ENCODE peak calls at places on chromosome X, in four cellular contexts. L, D, Q and R are unnamed samples.

GRCh38 chrX:47634871-47635575 is 5.3 kb upstream of the CFP start:
- DNase-seq in L (no peak), D (no peak), Q (no peak), R (no peak)

GRCh38 chrX:1554469-1555210 is 17.7 kb upstream of the P2RY8 start:
- DNase-seq in L (no peak), D (no peak), Q (no peak), R (no peak)

GRCh38 chrX:10576777-10577444 is 43.5 kb downstream of the MID1 start:
- DNase-seq in L (no peak), D (no peak), Q (no peak), R (no peak)

GRCh38 chrX:20066968-20067708 is 49.6 kb downstream of the MAP7D2 start:
- DNase-seq in L (no peak), D (no peak), Q (peak), R (peak)

GRCh38 chrX:15619053-15619772 is 18.5 kb upstream of the ACE2 start:
- DNase-seq in L (no peak), D (no peak), Q (no peak), R (no peak)

GRCh38 chrX:39497717-39498265 is 600.0 kb downstream of the BCOR start:
- DNase-seq in L (no peak), D (no peak), Q (no peak), R (no peak)

GRCh38 chrX:2495595-2495994 is 5.2 kb downstream of the DHRSX start:
- DNase-seq in L (no peak), D (no peak), Q (no peak), R (no peak)

GRCh38 chrX:149010899-149011224 is 494.2 kb downstream of the IDS start:
- DNase-seq in L (no peak), D (no peak), Q (no peak), R (no peak)

GRCh38 chrX:73239242-73239641 is 24.6 kb upstream of the NAP1L2 start:
- DNase-seq in L (no peak), D (peak), Q (no peak), R (no peak)

GRCh38 chrX:111041018-111041462 is 55.0 kb upstream of the PAK3 start:
- DNase-seq in L (no peak), D (no peak), Q (peak), R (no peak)

GRCh38 chrX:31092476-31092875 is 20.6 kb upstream of the FTHL17 start:
- DNase-seq in L (no peak), D (no peak), Q (no peak), R (no peak)
- TF ChIP-seq TCF7 in L (no peak), D (no peak), Q (no peak), R (no peak)

GRCh38 chrX:154751669-154752271 is 893 bp upstream of the GAB3 start:
- DNase-seq in L (no peak), D (no peak), Q (no peak), R (peak)

GRCh38 chrX:154750301-154751120 is at the start of gene GAB3:
- DNase-seq in L (no peak), D (peak), Q (no peak), R (peak)

GRCh38 chrX:154749856-154750255 is 1.0 kb downstream of the GAB3 start:
- DNase-seq in L (no peak), D (no peak), Q (no peak), R (no peak)

GRCh38 chrX:154751121-154751668 is 318 bp upstream of the GAB3 start:
- DNase-seq in L (no peak), D (no peak), Q (no peak), R (peak)

DNA sequence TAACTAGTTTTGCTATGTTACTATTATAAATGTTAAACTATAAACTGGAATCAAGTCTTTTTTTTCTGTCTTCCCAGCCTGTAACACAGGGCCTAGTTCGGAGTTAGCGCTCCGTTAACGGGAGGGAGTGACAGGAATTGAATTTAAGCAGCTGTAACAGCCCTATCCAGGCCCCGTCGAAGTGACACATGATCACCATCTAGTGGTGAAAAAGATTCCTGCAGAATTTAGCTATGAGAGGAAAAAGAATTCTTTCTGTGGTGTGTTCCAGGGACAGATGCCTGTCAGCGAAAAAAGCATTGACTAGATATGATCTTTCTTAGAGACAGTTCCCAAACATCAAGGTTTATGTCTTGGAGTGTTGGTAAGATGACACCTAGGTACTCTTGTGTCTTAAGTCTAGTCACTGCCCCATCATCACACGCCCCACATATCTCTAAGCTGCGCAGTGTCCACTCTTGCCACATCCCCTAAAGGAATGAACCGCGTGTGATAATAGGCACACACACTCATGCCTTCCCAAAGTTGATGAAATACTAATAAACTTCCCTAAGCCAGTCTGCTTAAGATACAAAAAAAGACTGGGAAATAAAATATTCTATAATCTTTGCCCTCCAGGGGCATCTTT is 2.1 kb downstream of the GAB3 start:
- DNase-seq in L (no peak), D (peak), Q (peak), R (peak)
- TF ChIP-seq TCF7 in L (no peak), D (no peak), Q (no peak), R (no peak)

GRCh38 chrX:48920713-48921104 is 1.9 kb upstream of the PIM2 start:
- DNase-seq in L (no peak), D (no peak), Q (no peak), R (no peak)

GRCh38 chrX:48918303-48918643 is 551 bp downstream of the PIM2 start:
- DNase-seq in L (no peak), D (no peak), Q (no peak), R (no peak)

GRCh38 chrX:48918644-48919340 is at the start of gene PIM2:
- DNase-seq in L (peak), D (peak), Q (peak), R (peak)

GRCh38 chrX:48919947-48920712 is 1.3 kb upstream of the PIM2 start:
- DNase-seq in L (no peak), D (no peak), Q (no peak), R (peak)

GRCh38 chrX:48919360-48919821 is 567 bp upstream of the PIM2 start:
- DNase-seq in L (no peak), D (peak), Q (no peak), R (no peak)
- TF ChIP-seq TCF7 in L (no peak), D (no peak), Q (no peak), R (no peak)

GRCh38 chrX:97399400-97399799 is 515.7 kb downstream of the RPA4 start:
- DNase-seq in L (peak), D (no peak), Q (no peak), R (peak)
- TF ChIP-seq TCF7 in L (no peak), D (no peak), Q (no peak), R (no peak)

DNA sequence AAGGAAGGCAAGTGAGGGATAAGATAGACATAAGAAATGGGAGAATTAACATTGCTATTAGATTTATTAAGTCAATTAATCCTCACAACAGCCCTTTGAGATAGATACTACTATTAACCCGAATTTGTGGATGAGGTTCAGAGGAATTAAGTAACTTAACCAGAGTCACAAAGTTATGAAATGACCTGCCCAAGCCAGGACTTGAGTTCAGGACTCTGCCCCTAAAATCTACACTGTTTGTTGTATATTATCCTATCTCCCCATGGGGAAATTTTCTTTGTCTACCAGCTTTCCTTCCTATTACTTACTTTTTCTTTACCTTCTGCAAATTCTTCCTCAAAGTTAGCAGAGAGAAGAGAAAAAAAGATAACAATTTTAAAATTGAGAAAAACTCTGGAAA is 33.4 kb upstream of the UBQLN2 start:
- DNase-seq in L (no peak), D (no peak), Q (no peak), R (no peak)
- TF ChIP-seq TCF7 in L (no peak), D (no peak), Q (no peak), R (no peak)